ENCODE peak calls at places on chromosome 2, in five cellular contexts. W, Q, R, I and J are unnamed samples.

GRCh38 chr2:130756721-130757195 is 1.4 kb downstream of the AMER3 start:
- DNase-seq in W (peak; percentile 21), Q (no peak), R (no peak), I (no peak), J (no peak)

GRCh38 chr2:2808551-2809058 is 477.5 kb upstream of the MYT1L start:
- DNase-seq in W (no peak), Q (no peak), R (no peak), I (no peak), J (no peak)

GRCh38 chr2:239059854-239060253 is 212.0 kb downstream of the TWIST2 start:
- DNase-seq in W (no peak), Q (no peak), R (no peak), I (no peak), J (no peak)

GRCh38 chr2:29238497-29238896 is 123.3 kb downstream of the CLIP4 start:
- DNase-seq in W (peak; percentile 55), Q (no peak), R (no peak), I (no peak), J (peak; percentile 61)

GRCh38 chr2:30385327-30385726 is 61.7 kb upstream of the LCLAT1 start:
- DNase-seq in W (peak; percentile 75), Q (no peak), R (no peak), I (no peak), J (no peak)

GRCh38 chr2:172927381-172928357 is 148.0 kb upstream of the MAP3K20 start:
- DNase-seq in W (no peak), Q (no peak), R (no peak), I (no peak), J (no peak)

GRCh38 chr2:223944166-223944703 is 900 bp downstream of the WDFY1 start:
- DNase-seq in W (peak; percentile 71), Q (no peak), R (no peak), I (no peak), J (peak; percentile 57)

GRCh38 chr2:148812306-148812705 is 62.7 kb upstream of the KIF5C start:
- DNase-seq in W (no peak), Q (peak; percentile 29), R (peak; percentile 60), I (no peak), J (no peak)

GRCh38 chr2:39875182-39875913 is 96.3 kb upstream of the THUMPD2 start:
- DNase-seq in W (no peak), Q (no peak), R (no peak), I (no peak), J (no peak)

GRCh38 chr2:84299211-84299775 is 159.8 kb downstream of the SUCLG1 start:
- DNase-seq in W (no peak), Q (no peak), R (no peak), I (no peak), J (no peak)

GRCh38 chr2:226561962-226562361 is 237.7 kb downstream of the IRS1 start:
- DNase-seq in W (no peak), Q (no peak), R (no peak), I (no peak), J (no peak)

GRCh38 chr2:7471185-7471584 is 554.0 kb downstream of the RNF144A start:
- DNase-seq in W (no peak), Q (no peak), R (no peak), I (no peak), J (no peak)

GRCh38 chr2:189579585-189579984 is 1.0 kb downstream of the SLC40A1 start:
- DNase-seq in W (no peak), Q (no peak), R (no peak), I (no peak), J (no peak)

GRCh38 chr2:3587432-3587831 is 7.5 kb upstream of the COLEC11 start:
- DNase-seq in W (no peak), Q (no peak), R (no peak), I (no peak), J (no peak)

GRCh38 chr2:145088733-145089132 is 568.8 kb upstream of the ZEB2 start:
- DNase-seq in W (no peak), Q (no peak), R (no peak), I (no peak), J (no peak)

GRCh38 chr2:219250044-219250781 is 2.8 kb upstream of the TUBA4B start:
- DNase-seq in W (no peak), Q (no peak), R (no peak), I (no peak), J (no peak)

GRCh38 chr2:234722176-234722575 is 225.3 kb upstream of the ARL4C start:
- DNase-seq in W (no peak), Q (no peak), R (no peak), I (no peak), J (no peak)

GRCh38 chr2:96260404-96261260 is 5.2 kb downstream of the TMEM127 start:
- DNase-seq in W (peak; percentile 70), Q (no peak), R (no peak), I (no peak), J (peak; percentile 77)

GRCh38 chr2:121804340-121804739 is 48.9 kb downstream of the TSN start:
- DNase-seq in W (no peak), Q (no peak), R (no peak), I (no peak), J (peak; percentile 60)

GRCh38 chr2:30514134-30514860 is 67.3 kb downstream of the LCLAT1 start:
- DNase-seq in W (no peak), Q (no peak), R (no peak), I (no peak), J (no peak)

GRCh38 chr2:10448646-10449480 is 736 bp upstream of the ODC1 start:
- DNase-seq in W (peak; percentile 96), Q (peak; percentile 53), R (peak; percentile 79), I (peak; percentile 76), J (peak; percentile 72)
- TF ChIP-seq CTCF in W (peak; percentile 34), Q (no peak), R (peak; percentile 22), I (no peak), J (peak; percentile 31)

DNA sequence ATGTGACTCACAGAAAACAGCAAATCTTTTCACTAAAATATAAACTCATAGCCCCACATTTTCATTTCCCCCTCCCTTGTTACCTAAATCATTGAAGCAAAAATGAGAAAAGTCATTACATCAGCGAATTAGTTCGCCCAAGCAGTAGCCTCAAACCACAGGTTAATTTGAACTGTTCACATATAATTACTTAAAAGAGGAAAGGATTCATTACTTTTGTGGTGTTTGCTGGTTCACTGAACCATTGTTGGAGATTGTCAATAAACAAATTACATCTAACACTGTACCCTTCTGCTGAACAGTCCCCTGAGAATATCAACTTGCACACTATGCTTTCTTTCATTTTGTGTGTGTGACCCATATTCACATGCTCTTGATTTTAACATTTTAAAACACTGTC is 238.7 kb downstream of the ERBB4 start:
- DNase-seq in W (no peak), Q (no peak), R (no peak), I (no peak), J (no peak)
- TF ChIP-seq CTCF in W (no peak), Q (no peak), R (no peak), I (no peak), J (no peak)

GRCh38 chr2:198930170-198930569 is 527.6 kb downstream of the SATB2 start:
- DNase-seq in W (peak; percentile 33), Q (no peak), R (no peak), I (no peak), J (no peak)
- TF ChIP-seq CTCF in W (peak; percentile 61), Q (no peak), R (no peak), I (peak; percentile 31), J (no peak)

GRCh38 chr2:46333912-46334311 is 36.7 kb downstream of the EPAS1 start:
- DNase-seq in W (no peak), Q (no peak), R (no peak), I (no peak), J (no peak)
- TF ChIP-seq CTCF in W (peak; percentile 28), Q (no peak), R (peak; percentile 19), I (no peak), J (no peak)

GRCh38 chr2:237352279-237352845 is 61.6 kb downstream of the COL6A3 start:
- DNase-seq in W (no peak), Q (no peak), R (no peak), I (no peak), J (no peak)
- TF ChIP-seq CTCF in W (no peak), Q (no peak), R (no peak), I (no peak), J (no peak)

GRCh38 chr2:237738255-237738654 is 60.3 kb upstream of the RBM44 start:
- DNase-seq in W (no peak), Q (no peak), R (no peak), I (no peak), J (no peak)
- TF ChIP-seq CTCF in W (no peak), Q (no peak), R (no peak), I (no peak), J (no peak)